ENCODE peak calls at places on chromosomes 16 and 17, in six cellular contexts. One of them, this sample, is unnamed.

GRCh38 chr17:77476006-77476405 is 335.2 kb downstream of the SEC14L1 start:
- DNase-seq in activated CD8-positive, alpha-beta memory T cell treated with anti-CD3 and anti-CD28 coated beads for 1 hour: no peak
- DNase-seq in stimulated activated CD4-positive, alpha-beta T cell treated with anti-CD3 and anti-CD28 coated beads, Interleukin-15, amount 100 ng/mL, for 1 hour: no peak
- DNase-seq in GM12892: no peak
- DNase-seq in fibroblast of pulmonary artery: no peak
- DNase-seq in upper lobe of right lung: no peak
- DNase-seq in this sample: no peak

GRCh38 chr17:8290043-8290442 is 1.6 kb downstream of the RANGRF start:
- DNase-seq in activated CD8-positive, alpha-beta memory T cell treated with anti-CD3 and anti-CD28 coated beads for 1 hour: no peak
- DNase-seq in stimulated activated CD4-positive, alpha-beta T cell treated with anti-CD3 and anti-CD28 coated beads, Interleukin-15, amount 100 ng/mL, for 1 hour: no peak
- DNase-seq in GM12892: no peak
- DNase-seq in fibroblast of pulmonary artery: no peak
- DNase-seq in upper lobe of right lung: no peak
- DNase-seq in this sample: no peak

GRCh38 chr17:44941712-44942331 is 5.8 kb downstream of the KIF18B start:
- DNase-seq in activated CD8-positive, alpha-beta memory T cell treated with anti-CD3 and anti-CD28 coated beads for 1 hour: no peak
- DNase-seq in stimulated activated CD4-positive, alpha-beta T cell treated with anti-CD3 and anti-CD28 coated beads, Interleukin-15, amount 100 ng/mL, for 1 hour: no peak
- DNase-seq in GM12892: no peak
- DNase-seq in fibroblast of pulmonary artery: no peak
- DNase-seq in upper lobe of right lung: peak
- DNase-seq in this sample: no peak

GRCh38 chr16:82562183-82562677 is 64.5 kb upstream of the CDH13 start:
- DNase-seq in activated CD8-positive, alpha-beta memory T cell treated with anti-CD3 and anti-CD28 coated beads for 1 hour: no peak
- DNase-seq in stimulated activated CD4-positive, alpha-beta T cell treated with anti-CD3 and anti-CD28 coated beads, Interleukin-15, amount 100 ng/mL, for 1 hour: no peak
- DNase-seq in GM12892: no peak
- DNase-seq in fibroblast of pulmonary artery: no peak
- DNase-seq in upper lobe of right lung: no peak
- DNase-seq in this sample: no peak

GRCh38 chr17:75207760-75208159 is 2.3 kb downstream of the NUP85 start:
- DNase-seq in activated CD8-positive, alpha-beta memory T cell treated with anti-CD3 and anti-CD28 coated beads for 1 hour: no peak
- DNase-seq in stimulated activated CD4-positive, alpha-beta T cell treated with anti-CD3 and anti-CD28 coated beads, Interleukin-15, amount 100 ng/mL, for 1 hour: no peak
- DNase-seq in GM12892: no peak
- DNase-seq in fibroblast of pulmonary artery: no peak
- DNase-seq in upper lobe of right lung: no peak
- DNase-seq in this sample: no peak

GRCh38 chr16:55437627-55438026 is 41.4 kb upstream of the MMP2 start:
- DNase-seq in activated CD8-positive, alpha-beta memory T cell treated with anti-CD3 and anti-CD28 coated beads for 1 hour: no peak
- DNase-seq in stimulated activated CD4-positive, alpha-beta T cell treated with anti-CD3 and anti-CD28 coated beads, Interleukin-15, amount 100 ng/mL, for 1 hour: no peak
- DNase-seq in GM12892: no peak
- DNase-seq in fibroblast of pulmonary artery: peak
- DNase-seq in upper lobe of right lung: no peak
- DNase-seq in this sample: peak

GRCh38 chr16:86512301-86512859 is 2.1 kb downstream of the FOXF1 start:
- DNase-seq in activated CD8-positive, alpha-beta memory T cell treated with anti-CD3 and anti-CD28 coated beads for 1 hour: no peak
- DNase-seq in stimulated activated CD4-positive, alpha-beta T cell treated with anti-CD3 and anti-CD28 coated beads, Interleukin-15, amount 100 ng/mL, for 1 hour: no peak
- DNase-seq in GM12892: no peak
- DNase-seq in fibroblast of pulmonary artery: no peak
- DNase-seq in upper lobe of right lung: peak
- DNase-seq in this sample: no peak

GRCh38 chr16:49281843-49282642 is 405 bp upstream of the CBLN1 start:
- DNase-seq in activated CD8-positive, alpha-beta memory T cell treated with anti-CD3 and anti-CD28 coated beads for 1 hour: no peak
- DNase-seq in stimulated activated CD4-positive, alpha-beta T cell treated with anti-CD3 and anti-CD28 coated beads, Interleukin-15, amount 100 ng/mL, for 1 hour: no peak
- DNase-seq in GM12892: peak
- DNase-seq in fibroblast of pulmonary artery: peak
- DNase-seq in upper lobe of right lung: peak
- DNase-seq in this sample: peak

GRCh38 chr16:24755201-24755874 is 25.9 kb downstream of the TNRC6A start:
- DNase-seq in activated CD8-positive, alpha-beta memory T cell treated with anti-CD3 and anti-CD28 coated beads for 1 hour: no peak
- DNase-seq in stimulated activated CD4-positive, alpha-beta T cell treated with anti-CD3 and anti-CD28 coated beads, Interleukin-15, amount 100 ng/mL, for 1 hour: no peak
- DNase-seq in GM12892: no peak
- DNase-seq in fibroblast of pulmonary artery: no peak
- DNase-seq in upper lobe of right lung: no peak
- DNase-seq in this sample: no peak

GRCh38 chr16:24054649-24055560 is 201.2 kb upstream of the CACNG3 start:
- DNase-seq in activated CD8-positive, alpha-beta memory T cell treated with anti-CD3 and anti-CD28 coated beads for 1 hour: no peak
- DNase-seq in stimulated activated CD4-positive, alpha-beta T cell treated with anti-CD3 and anti-CD28 coated beads, Interleukin-15, amount 100 ng/mL, for 1 hour: no peak
- DNase-seq in GM12892: no peak
- DNase-seq in fibroblast of pulmonary artery: no peak
- DNase-seq in upper lobe of right lung: no peak
- DNase-seq in this sample: no peak

GRCh38 chr16:88941051-88941932 is 35.7 kb downstream of the CBFA2T3 start:
- DNase-seq in activated CD8-positive, alpha-beta memory T cell treated with anti-CD3 and anti-CD28 coated beads for 1 hour: no peak
- DNase-seq in stimulated activated CD4-positive, alpha-beta T cell treated with anti-CD3 and anti-CD28 coated beads, Interleukin-15, amount 100 ng/mL, for 1 hour: no peak
- DNase-seq in GM12892: peak
- DNase-seq in fibroblast of pulmonary artery: no peak
- DNase-seq in upper lobe of right lung: no peak
- DNase-seq in this sample: no peak

GRCh38 chr16:51825740-51826139 is 674.7 kb upstream of the SALL1 start:
- DNase-seq in activated CD8-positive, alpha-beta memory T cell treated with anti-CD3 and anti-CD28 coated beads for 1 hour: no peak
- DNase-seq in stimulated activated CD4-positive, alpha-beta T cell treated with anti-CD3 and anti-CD28 coated beads, Interleukin-15, amount 100 ng/mL, for 1 hour: no peak
- DNase-seq in GM12892: no peak
- DNase-seq in fibroblast of pulmonary artery: no peak
- DNase-seq in upper lobe of right lung: no peak
- DNase-seq in this sample: no peak

GRCh38 chr16:72926671-72927070 is 121.3 kb downstream of the ZFHX3 start:
- DNase-seq in activated CD8-positive, alpha-beta memory T cell treated with anti-CD3 and anti-CD28 coated beads for 1 hour: no peak
- DNase-seq in stimulated activated CD4-positive, alpha-beta T cell treated with anti-CD3 and anti-CD28 coated beads, Interleukin-15, amount 100 ng/mL, for 1 hour: no peak
- DNase-seq in GM12892: no peak
- DNase-seq in fibroblast of pulmonary artery: peak
- DNase-seq in upper lobe of right lung: no peak
- DNase-seq in this sample: no peak

GRCh38 chr16:69187891-69188451 is 1.0 kb downstream of the SNTB2 start:
- DNase-seq in activated CD8-positive, alpha-beta memory T cell treated with anti-CD3 and anti-CD28 coated beads for 1 hour: no peak
- DNase-seq in stimulated activated CD4-positive, alpha-beta T cell treated with anti-CD3 and anti-CD28 coated beads, Interleukin-15, amount 100 ng/mL, for 1 hour: no peak
- DNase-seq in GM12892: peak
- DNase-seq in fibroblast of pulmonary artery: peak
- DNase-seq in upper lobe of right lung: peak
- DNase-seq in this sample: peak

GRCh38 chr16:21088646-21089538 is 61.8 kb downstream of the DNAH3 start:
- DNase-seq in activated CD8-positive, alpha-beta memory T cell treated with anti-CD3 and anti-CD28 coated beads for 1 hour: no peak
- DNase-seq in stimulated activated CD4-positive, alpha-beta T cell treated with anti-CD3 and anti-CD28 coated beads, Interleukin-15, amount 100 ng/mL, for 1 hour: no peak
- DNase-seq in GM12892: no peak
- DNase-seq in fibroblast of pulmonary artery: no peak
- DNase-seq in upper lobe of right lung: no peak
- DNase-seq in this sample: peak

GRCh38 chr16:17350212-17350611 is 120.5 kb downstream of the XYLT1 start:
- DNase-seq in activated CD8-positive, alpha-beta memory T cell treated with anti-CD3 and anti-CD28 coated beads for 1 hour: no peak
- DNase-seq in stimulated activated CD4-positive, alpha-beta T cell treated with anti-CD3 and anti-CD28 coated beads, Interleukin-15, amount 100 ng/mL, for 1 hour: no peak
- DNase-seq in GM12892: no peak
- DNase-seq in fibroblast of pulmonary artery: no peak
- DNase-seq in upper lobe of right lung: no peak
- DNase-seq in this sample: peak

GRCh38 chr17:7862692-7863437 is 5.1 kb downstream of the CYB5D1 start:
- DNase-seq in activated CD8-positive, alpha-beta memory T cell treated with anti-CD3 and anti-CD28 coated beads for 1 hour: no peak
- DNase-seq in stimulated activated CD4-positive, alpha-beta T cell treated with anti-CD3 and anti-CD28 coated beads, Interleukin-15, amount 100 ng/mL, for 1 hour: peak
- DNase-seq in GM12892: no peak
- DNase-seq in fibroblast of pulmonary artery: peak
- DNase-seq in upper lobe of right lung: no peak
- DNase-seq in this sample: peak

GRCh38 chr17:79654350-79654959 is 43.6 kb upstream of the RBFOX3 start:
- DNase-seq in activated CD8-positive, alpha-beta memory T cell treated with anti-CD3 and anti-CD28 coated beads for 1 hour: no peak
- DNase-seq in stimulated activated CD4-positive, alpha-beta T cell treated with anti-CD3 and anti-CD28 coated beads, Interleukin-15, amount 100 ng/mL, for 1 hour: no peak
- DNase-seq in GM12892: no peak
- DNase-seq in fibroblast of pulmonary artery: no peak
- DNase-seq in upper lobe of right lung: no peak
- DNase-seq in this sample: no peak

GRCh38 chr16:17342031-17342430 is 128.7 kb downstream of the XYLT1 start:
- DNase-seq in activated CD8-positive, alpha-beta memory T cell treated with anti-CD3 and anti-CD28 coated beads for 1 hour: no peak
- DNase-seq in stimulated activated CD4-positive, alpha-beta T cell treated with anti-CD3 and anti-CD28 coated beads, Interleukin-15, amount 100 ng/mL, for 1 hour: no peak
- DNase-seq in GM12892: no peak
- DNase-seq in fibroblast of pulmonary artery: no peak
- DNase-seq in upper lobe of right lung: no peak
- DNase-seq in this sample: no peak

GRCh38 chr16:10616395-10616743 is 36.0 kb upstream of the EMP2 start:
- DNase-seq in activated CD8-positive, alpha-beta memory T cell treated with anti-CD3 and anti-CD28 coated beads for 1 hour: no peak
- DNase-seq in stimulated activated CD4-positive, alpha-beta T cell treated with anti-CD3 and anti-CD28 coated beads, Interleukin-15, amount 100 ng/mL, for 1 hour: no peak
- DNase-seq in GM12892: no peak
- DNase-seq in fibroblast of pulmonary artery: no peak
- DNase-seq in upper lobe of right lung: no peak
- DNase-seq in this sample: no peak

GRCh38 chr16:86088287-86088686 is 189.3 kb downstream of the IRF8 start:
- DNase-seq in activated CD8-positive, alpha-beta memory T cell treated with anti-CD3 and anti-CD28 coated beads for 1 hour: no peak
- DNase-seq in stimulated activated CD4-positive, alpha-beta T cell treated with anti-CD3 and anti-CD28 coated beads, Interleukin-15, amount 100 ng/mL, for 1 hour: no peak
- DNase-seq in GM12892: no peak
- DNase-seq in fibroblast of pulmonary artery: no peak
- DNase-seq in upper lobe of right lung: no peak
- DNase-seq in this sample: no peak

GRCh38 chr16:57906385-57907316 is 64.3 kb downstream of the CNGB1 start:
- DNase-seq in activated CD8-positive, alpha-beta memory T cell treated with anti-CD3 and anti-CD28 coated beads for 1 hour: no peak
- DNase-seq in stimulated activated CD4-positive, alpha-beta T cell treated with anti-CD3 and anti-CD28 coated beads, Interleukin-15, amount 100 ng/mL, for 1 hour: no peak
- DNase-seq in GM12892: peak
- DNase-seq in fibroblast of pulmonary artery: peak
- DNase-seq in upper lobe of right lung: no peak
- DNase-seq in this sample: no peak

GRCh38 chr16:14225457-14225856 is 154.3 kb downstream of the MRTFB start:
- DNase-seq in activated CD8-positive, alpha-beta memory T cell treated with anti-CD3 and anti-CD28 coated beads for 1 hour: no peak
- DNase-seq in stimulated activated CD4-positive, alpha-beta T cell treated with anti-CD3 and anti-CD28 coated beads, Interleukin-15, amount 100 ng/mL, for 1 hour: no peak
- DNase-seq in GM12892: no peak
- DNase-seq in fibroblast of pulmonary artery: no peak
- DNase-seq in upper lobe of right lung: no peak
- DNase-seq in this sample: no peak

GRCh38 chr17:44467108-44467507 is 36.1 kb downstream of the GPATCH8 start:
- DNase-seq in activated CD8-positive, alpha-beta memory T cell treated with anti-CD3 and anti-CD28 coated beads for 1 hour: no peak
- DNase-seq in stimulated activated CD4-positive, alpha-beta T cell treated with anti-CD3 and anti-CD28 coated beads, Interleukin-15, amount 100 ng/mL, for 1 hour: no peak
- DNase-seq in GM12892: no peak
- DNase-seq in fibroblast of pulmonary artery: no peak
- DNase-seq in upper lobe of right lung: no peak
- DNase-seq in this sample: no peak

GRCh38 chr16:28029387-28030002 is 34.0 kb downstream of the GSG1L start:
- DNase-seq in activated CD8-positive, alpha-beta memory T cell treated with anti-CD3 and anti-CD28 coated beads for 1 hour: no peak
- DNase-seq in stimulated activated CD4-positive, alpha-beta T cell treated with anti-CD3 and anti-CD28 coated beads, Interleukin-15, amount 100 ng/mL, for 1 hour: no peak
- DNase-seq in GM12892: no peak
- DNase-seq in fibroblast of pulmonary artery: no peak
- DNase-seq in upper lobe of right lung: no peak
- DNase-seq in this sample: no peak